ENCODE peak calls at places on chromosomes 1 and 21, in six cellular contexts. I is IMR-90, F is H9, N is neuronal stem cell, S is mesenchymal stem cell, B is H1. R is an unnamed sample.

GRCh38 chr1:12438349-12438924 is 179.6 kb downstream of the DHRS3 start:
- DNase-seq in I (no peak), F (no peak), N (no peak), S (no peak), B (no peak), R (no peak)

GRCh38 chr1:16171314-16172223 is 15.7 kb upstream of the EPHA2 start:
- DNase-seq in I (no peak), F (no peak), N (no peak), S (no peak), B (no peak), R (no peak)

GRCh38 chr1:186985889-186986491 is 157.2 kb downstream of the PLA2G4A start:
- DNase-seq in I (peak), F (no peak), N (peak), S (peak), B (no peak), R (peak)

GRCh38 chr1:87600848-87601247 is 272.2 kb downstream of the LMO4 start:
- DNase-seq in I (peak), F (no peak), N (no peak), S (peak), B (no peak), R (peak)

GRCh38 chr1:95048332-95048731 is 24.4 kb downstream of the ALG14 start:
- DNase-seq in I (no peak), F (no peak), N (no peak), S (no peak), B (no peak), R (no peak)

GRCh38 chr1:8077120-8077573 is 51.0 kb upstream of the ERRFI1 start:
- DNase-seq in I (peak), F (peak), N (no peak), S (peak), B (no peak), R (peak)

GRCh38 chr21:44989943-44990780 is 50.3 kb downstream of the SLX9 start:
- DNase-seq in I (no peak), F (no peak), N (no peak), S (no peak), B (no peak), R (peak)

GRCh38 chr1:50047916-50048694 is 24.4 kb upstream of the AGBL4 start:
- DNase-seq in I (no peak), F (peak), N (peak), S (no peak), B (peak), R (peak)

GRCh38 chr1:40161125-40161887 is at the start of gene RLF:
- DNase-seq in I (peak), F (peak), N (peak), S (peak), B (peak), R (peak)

GRCh38 chr1:56540467-56540866 is 38.9 kb downstream of the PLPP3 start:
- DNase-seq in I (no peak), F (no peak), N (no peak), S (no peak), B (no peak), R (no peak)

GRCh38 chr1:34113887-34114286 is 51.1 kb downstream of the CSMD2 start:
- DNase-seq in I (no peak), F (peak), N (peak), S (no peak), B (peak), R (peak)

GRCh38 chr1:62436466-62437272 is at the start of gene USP1:
- DNase-seq in I (peak), F (peak), N (peak), S (peak), B (peak), R (peak)

GRCh38 chr1:54499097-54500029 is 48.7 kb upstream of the ACOT11 start:
- DNase-seq in I (peak), F (peak), N (no peak), S (peak), B (peak), R (peak)

GRCh38 chr21:37907076-37907475 is 9.2 kb downstream of the KCNJ6 start:
- DNase-seq in I (no peak), F (no peak), N (no peak), S (no peak), B (no peak), R (no peak)
- H4K91ac ChIP-seq in I (no peak), F (no peak), N (no peak), S (no peak), B (no peak), R (no peak)

DNA sequence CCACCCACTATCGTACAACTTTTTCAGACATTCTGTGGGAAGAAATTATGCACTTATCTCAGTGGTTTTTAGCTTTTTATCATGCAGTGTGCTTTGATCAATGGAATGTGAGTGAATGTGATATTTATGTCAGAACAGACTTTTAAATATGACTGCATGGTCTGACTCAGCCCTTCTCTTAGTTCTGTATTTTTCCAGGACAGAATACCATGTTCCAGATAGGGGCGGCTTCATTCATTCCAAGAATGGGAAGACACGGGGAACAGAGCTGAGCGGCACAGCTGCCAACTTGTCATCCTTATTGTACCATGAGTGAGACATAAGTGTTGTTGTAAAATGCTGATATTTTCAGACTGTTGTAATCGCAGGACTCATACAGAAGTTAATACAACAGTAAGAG is 214.6 kb upstream of the NCAM2 start:
- DNase-seq in I (no peak), F (no peak), N (no peak), S (no peak), B (no peak), R (no peak)
- H3K4me2 ChIP-seq in I (no peak), F (no peak), N (no peak), S (no peak), B (no peak), R (no peak)

GRCh38 chr1:158101944-158102343 is 78.8 kb upstream of the CD1D start:
- DNase-seq in I (peak), F (no peak), N (no peak), S (peak), B (no peak), R (no peak)

GRCh38 chr1:158104891-158105290 is 75.8 kb upstream of the CD1D start:
- DNase-seq in I (no peak), F (no peak), N (no peak), S (no peak), B (no peak), R (no peak)

GRCh38 chr1:158103275-158103674 is 77.4 kb upstream of the CD1D start:
- DNase-seq in I (no peak), F (no peak), N (no peak), S (no peak), B (no peak), R (no peak)

GRCh38 chr1:158105342-158105741 is 75.4 kb upstream of the CD1D start:
- DNase-seq in I (no peak), F (no peak), N (no peak), S (no peak), B (no peak), R (no peak)

GRCh38 chr1:158103860-158104522 is 76.7 kb upstream of the CD1D start:
- DNase-seq in I (no peak), F (peak), N (no peak), S (no peak), B (no peak), R (no peak)
- H4K91ac ChIP-seq in I (no peak), F (no peak), N (no peak), S (no peak), B (peak), R (no peak)

GRCh38 chr1:164613176-164613575 is 54.2 kb downstream of the PBX1 start:
- DNase-seq in I (no peak), F (no peak), N (no peak), S (no peak), B (no peak), R (peak)
- H3K4me2 ChIP-seq in I (no peak), F (no peak), N (no peak), S (no peak), B (no peak), R (no peak)

GRCh38 chr1:195606483-195606882 is 1001.8 kb downstream of the KCNT2 start:
- DNase-seq in I (no peak), F (no peak), N (no peak), S (no peak), B (no peak), R (no peak)
- H4K91ac ChIP-seq in I (no peak), F (no peak), N (no peak), S (no peak), B (no peak), R (no peak)

GRCh38 chr1:182851825-182852224 is 12.7 kb downstream of the DHX9 start:
- DNase-seq in I (no peak), F (no peak), N (no peak), S (no peak), B (no peak), R (no peak)
- H3K4me2 ChIP-seq in I (no peak), F (no peak), N (no peak), S (no peak), B (no peak), R (no peak)

GRCh38 chr21:42019101-42019605 is 9.0 kb upstream of the ZBTB21 start:
- DNase-seq in I (no peak), F (no peak), N (no peak), S (no peak), B (no peak), R (no peak)

GRCh38 chr21:42013901-42014300 is 3.7 kb upstream of the ZBTB21 start:
- DNase-seq in I (no peak), F (no peak), N (no peak), S (no peak), B (no peak), R (no peak)

GRCh38 chr21:42019706-42020105 is 9.5 kb upstream of the ZBTB21 start:
- DNase-seq in I (no peak), F (no peak), N (no peak), S (no peak), B (no peak), R (no peak)

GRCh38 chr21:42013338-42013737 is 3.2 kb upstream of the ZBTB21 start:
- DNase-seq in I (no peak), F (no peak), N (no peak), S (peak), B (no peak), R (no peak)

DNA sequence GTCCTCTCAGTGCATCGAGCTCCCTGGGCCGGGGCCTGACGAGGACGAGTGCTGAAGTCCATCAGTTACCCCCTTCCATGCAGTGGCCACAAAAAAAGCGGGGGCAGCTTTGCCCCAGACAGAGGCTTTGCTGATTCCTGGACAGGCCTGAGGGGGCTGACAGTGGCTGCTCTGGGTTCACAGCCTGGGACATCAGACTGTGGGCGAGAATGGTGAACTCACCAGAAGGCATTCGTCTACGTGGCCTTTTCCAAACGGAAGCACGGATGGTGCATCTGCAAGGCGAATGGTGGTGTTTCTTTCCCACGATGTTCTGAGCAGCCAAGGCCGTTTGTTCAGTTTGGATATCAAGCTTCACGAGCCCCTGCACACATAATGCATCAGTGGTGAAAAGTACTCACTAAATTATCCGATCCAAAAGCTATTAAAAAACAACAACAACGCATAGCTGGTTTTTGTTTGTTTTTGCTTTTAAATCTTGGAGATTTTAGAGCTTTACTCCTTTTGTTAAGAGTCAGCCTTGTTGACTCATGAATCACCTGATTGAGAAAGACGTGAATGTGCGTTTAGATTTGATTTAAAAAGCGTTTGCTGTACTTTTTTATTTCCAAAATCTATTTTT is 6.3 kb upstream of the ZBTB21 start:
- DNase-seq in I (no peak), F (no peak), N (no peak), S (no peak), B (no peak), R (no peak)
- H4K91ac ChIP-seq in I (no peak), F (no peak), N (no peak), S (no peak), B (no peak), R (no peak)

DNA sequence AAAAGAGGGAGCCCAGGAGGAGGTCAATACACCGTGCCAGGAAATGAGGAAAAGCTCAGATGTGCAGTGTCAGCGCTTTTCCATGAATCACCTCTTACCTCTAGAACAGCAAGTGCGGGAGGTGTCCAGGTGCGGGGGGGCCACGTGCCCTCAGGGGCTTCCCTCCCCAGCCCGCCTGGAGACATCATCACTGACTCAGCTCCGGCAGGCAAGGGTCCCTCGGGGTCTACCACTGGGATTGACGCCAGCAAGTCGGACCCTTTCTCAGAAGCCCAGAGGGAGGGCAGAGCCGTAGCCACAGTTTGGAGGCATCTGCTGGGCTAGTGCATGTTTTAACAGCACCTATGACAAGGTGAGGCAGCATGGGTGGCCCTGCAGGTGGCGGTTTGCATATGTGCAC is 67.4 kb upstream of the TRAPPC10 start:
- DNase-seq in I (no peak), F (no peak), N (no peak), S (no peak), B (no peak), R (no peak)
- H3K4me2 ChIP-seq in I (no peak), F (no peak), N (no peak), S (no peak), B (no peak), R (no peak)

GRCh38 chr1:23019851-23020625 is 770 bp downstream of the KDM1A start:
- DNase-seq in I (peak), F (peak), N (peak), S (peak), B (no peak), R (no peak)
- H4K91ac ChIP-seq in I (peak), F (no peak), N (peak), S (peak), B (peak), R (peak)

GRCh38 chr1:4655674-4656532 is 1.5 kb downstream of the AJAP1 start:
- DNase-seq in I (no peak), F (peak), N (peak), S (no peak), B (peak), R (peak)
- H3K4me2 ChIP-seq in I (no peak), F (peak), N (peak), S (no peak), B (peak), R (peak)